ENCODE peak calls at places on chromosomes 4 and X, in five cellular contexts. One of them, this sample, is unnamed.

GRCh38 chrX:151402719-151403390 is 5.8 kb downstream of the VMA21 start:
- DNase-seq in GM23338: peak
- DNase-seq in CD8-positive, alpha-beta T cell: no peak
- DNase-seq in PC-3: no peak
- DNase-seq in heart right ventricle: peak
- DNase-seq in this sample: no peak

GRCh38 chr4:152501846-152502536 is 33.9 kb downstream of the FBXW7 start:
- DNase-seq in GM23338: no peak
- DNase-seq in CD8-positive, alpha-beta T cell: no peak
- DNase-seq in PC-3: no peak
- DNase-seq in heart right ventricle: no peak
- DNase-seq in this sample: no peak

GRCh38 chr4:41176357-41176756 is 38.0 kb downstream of the APBB2 start:
- DNase-seq in GM23338: no peak
- DNase-seq in CD8-positive, alpha-beta T cell: no peak
- DNase-seq in PC-3: peak
- DNase-seq in heart right ventricle: no peak
- DNase-seq in this sample: no peak

GRCh38 chrX:111868726-111869638 is 7.0 kb upstream of the TRPC5OS start:
- DNase-seq in GM23338: no peak
- DNase-seq in CD8-positive, alpha-beta T cell: no peak
- DNase-seq in PC-3: peak
- DNase-seq in heart right ventricle: no peak
- DNase-seq in this sample: no peak

GRCh38 chrX:115255003-115255402 is 21.1 kb upstream of the LRCH2 start:
- DNase-seq in GM23338: no peak
- DNase-seq in CD8-positive, alpha-beta T cell: no peak
- DNase-seq in PC-3: no peak
- DNase-seq in heart right ventricle: no peak
- DNase-seq in this sample: no peak

GRCh38 chrX:108299101-108299591 is 139.1 kb downstream of the COL4A6 start:
- DNase-seq in GM23338: peak
- DNase-seq in CD8-positive, alpha-beta T cell: no peak
- DNase-seq in PC-3: no peak
- DNase-seq in heart right ventricle: no peak
- DNase-seq in this sample: no peak

GRCh38 chrX:100636321-100636991 is at the start of gene TSPAN6:
- DNase-seq in GM23338: peak
- DNase-seq in CD8-positive, alpha-beta T cell: peak
- DNase-seq in PC-3: peak
- DNase-seq in heart right ventricle: peak
- DNase-seq in this sample: peak

GRCh38 chrX:110241816-110242215 is 76.1 kb downstream of the AMMECR1 start:
- DNase-seq in GM23338: no peak
- DNase-seq in CD8-positive, alpha-beta T cell: no peak
- DNase-seq in PC-3: peak
- DNase-seq in heart right ventricle: no peak
- DNase-seq in this sample: no peak

GRCh38 chrX:8971116-8971515 is 62.8 kb downstream of the FAM9B start:
- DNase-seq in GM23338: peak
- DNase-seq in CD8-positive, alpha-beta T cell: no peak
- DNase-seq in PC-3: peak
- DNase-seq in heart right ventricle: no peak
- DNase-seq in this sample: no peak

GRCh38 chrX:69136546-69137331 is 28.5 kb downstream of the PJA1 start:
- DNase-seq in GM23338: peak
- DNase-seq in CD8-positive, alpha-beta T cell: no peak
- DNase-seq in PC-3: no peak
- DNase-seq in heart right ventricle: peak
- DNase-seq in this sample: no peak

GRCh38 chr4:93828830-93829530 is 427 bp downstream of the ATOH1 start:
- DNase-seq in GM23338: peak
- DNase-seq in CD8-positive, alpha-beta T cell: no peak
- DNase-seq in PC-3: no peak
- DNase-seq in heart right ventricle: peak
- DNase-seq in this sample: no peak

GRCh38 chr4:104591505-104591904 is 96.8 kb upstream of the CXXC4 start:
- DNase-seq in GM23338: peak
- DNase-seq in CD8-positive, alpha-beta T cell: no peak
- DNase-seq in PC-3: no peak
- DNase-seq in heart right ventricle: peak
- DNase-seq in this sample: no peak

GRCh38 chr4:680091-680490 is 5.7 kb downstream of the MYL5 start:
- DNase-seq in GM23338: no peak
- DNase-seq in CD8-positive, alpha-beta T cell: no peak
- DNase-seq in PC-3: no peak
- DNase-seq in heart right ventricle: no peak
- DNase-seq in this sample: no peak

GRCh38 chr4:2898001-2898400 is 54.4 kb downstream of the ADD1 start:
- DNase-seq in GM23338: no peak
- DNase-seq in CD8-positive, alpha-beta T cell: no peak
- DNase-seq in PC-3: no peak
- DNase-seq in heart right ventricle: no peak
- DNase-seq in this sample: no peak

GRCh38 chrX:41118156-41118555 is 32.9 kb downstream of the USP9X start:
- DNase-seq in GM23338: no peak
- DNase-seq in CD8-positive, alpha-beta T cell: no peak
- DNase-seq in PC-3: no peak
- DNase-seq in heart right ventricle: no peak
- DNase-seq in this sample: no peak

GRCh38 chr4:13917010-13917409 is 289.5 kb upstream of the BOD1L1 start:
- DNase-seq in GM23338: no peak
- DNase-seq in CD8-positive, alpha-beta T cell: no peak
- DNase-seq in PC-3: no peak
- DNase-seq in heart right ventricle: no peak
- DNase-seq in this sample: no peak

GRCh38 chr4:176641237-176641636 is 151.5 kb downstream of the VEGFC start:
- DNase-seq in GM23338: no peak
- DNase-seq in CD8-positive, alpha-beta T cell: no peak
- DNase-seq in PC-3: no peak
- DNase-seq in heart right ventricle: no peak
- DNase-seq in this sample: no peak

GRCh38 chr4:101014417-101014816 is 332.9 kb downstream of the PPP3CA start:
- DNase-seq in GM23338: no peak
- DNase-seq in CD8-positive, alpha-beta T cell: no peak
- DNase-seq in PC-3: no peak
- DNase-seq in heart right ventricle: no peak
- DNase-seq in this sample: no peak

GRCh38 chrX:30665471-30665870 is 12.2 kb downstream of the GK start:
- DNase-seq in GM23338: no peak
- DNase-seq in CD8-positive, alpha-beta T cell: no peak
- DNase-seq in PC-3: no peak
- DNase-seq in heart right ventricle: no peak
- DNase-seq in this sample: no peak

GRCh38 chrX:152817082-152817744 is 13.3 kb downstream of the CETN2 start:
- DNase-seq in GM23338: peak
- DNase-seq in CD8-positive, alpha-beta T cell: no peak
- DNase-seq in PC-3: peak
- DNase-seq in heart right ventricle: no peak
- DNase-seq in this sample: no peak

GRCh38 chr4:155571184-155571944 is 95.3 kb upstream of the GUCY1A1 start:
- DNase-seq in GM23338: no peak
- DNase-seq in CD8-positive, alpha-beta T cell: no peak
- DNase-seq in PC-3: no peak
- DNase-seq in heart right ventricle: no peak
- DNase-seq in this sample: no peak

GRCh38 chrX:85381602-85382001 is 2.1 kb upstream of the POF1B start:
- DNase-seq in GM23338: no peak
- DNase-seq in CD8-positive, alpha-beta T cell: no peak
- DNase-seq in PC-3: no peak
- DNase-seq in heart right ventricle: no peak
- DNase-seq in this sample: no peak

GRCh38 chr4:140071806-140072205 is 82.2 kb downstream of the MAML3 start:
- DNase-seq in GM23338: no peak
- DNase-seq in CD8-positive, alpha-beta T cell: peak
- DNase-seq in PC-3: no peak
- DNase-seq in heart right ventricle: no peak
- DNase-seq in this sample: peak

GRCh38 chrX:49184294-49185061 is 1.7 kb downstream of the PRICKLE3 start:
- DNase-seq in GM23338: peak
- DNase-seq in CD8-positive, alpha-beta T cell: no peak
- DNase-seq in PC-3: peak
- DNase-seq in heart right ventricle: peak
- DNase-seq in this sample: peak

GRCh38 chrX:3232262-3232950 is 114.0 kb downstream of the MXRA5 start:
- DNase-seq in GM23338: no peak
- DNase-seq in CD8-positive, alpha-beta T cell: no peak
- DNase-seq in PC-3: no peak
- DNase-seq in heart right ventricle: no peak
- DNase-seq in this sample: no peak

GRCh38 chr4:785332-786073 is 40.4 kb downstream of the CPLX1 start:
- DNase-seq in GM23338: peak
- DNase-seq in CD8-positive, alpha-beta T cell: no peak
- DNase-seq in PC-3: no peak
- DNase-seq in heart right ventricle: no peak
- DNase-seq in this sample: no peak

GRCh38 chr4:74206088-74206826 is 48.3 kb downstream of the MTHFD2L start:
- DNase-seq in GM23338: no peak
- DNase-seq in CD8-positive, alpha-beta T cell: no peak
- DNase-seq in PC-3: no peak
- DNase-seq in heart right ventricle: no peak
- DNase-seq in this sample: no peak

GRCh38 chr4:85790582-85790981 is 315.6 kb downstream of the ARHGAP24 start:
- DNase-seq in GM23338: no peak
- DNase-seq in CD8-positive, alpha-beta T cell: no peak
- DNase-seq in PC-3: no peak
- DNase-seq in heart right ventricle: no peak
- DNase-seq in this sample: no peak

GRCh38 chr4:105189855-105190650 is 43.4 kb downstream of the TET2 start:
- DNase-seq in GM23338: no peak
- DNase-seq in CD8-positive, alpha-beta T cell: no peak
- DNase-seq in PC-3: no peak
- DNase-seq in heart right ventricle: no peak
- DNase-seq in this sample: no peak

GRCh38 chr4:41693629-41694028 is 54.9 kb downstream of the PHOX2B start:
- DNase-seq in GM23338: peak
- DNase-seq in CD8-positive, alpha-beta T cell: no peak
- DNase-seq in PC-3: peak
- DNase-seq in heart right ventricle: no peak
- DNase-seq in this sample: no peak

GRCh38 chrX:45767021-45767491 is 566.4 kb upstream of the DIPK2B start:
- DNase-seq in GM23338: no peak
- DNase-seq in CD8-positive, alpha-beta T cell: no peak
- DNase-seq in PC-3: peak
- DNase-seq in heart right ventricle: no peak
- DNase-seq in this sample: no peak

DNA sequence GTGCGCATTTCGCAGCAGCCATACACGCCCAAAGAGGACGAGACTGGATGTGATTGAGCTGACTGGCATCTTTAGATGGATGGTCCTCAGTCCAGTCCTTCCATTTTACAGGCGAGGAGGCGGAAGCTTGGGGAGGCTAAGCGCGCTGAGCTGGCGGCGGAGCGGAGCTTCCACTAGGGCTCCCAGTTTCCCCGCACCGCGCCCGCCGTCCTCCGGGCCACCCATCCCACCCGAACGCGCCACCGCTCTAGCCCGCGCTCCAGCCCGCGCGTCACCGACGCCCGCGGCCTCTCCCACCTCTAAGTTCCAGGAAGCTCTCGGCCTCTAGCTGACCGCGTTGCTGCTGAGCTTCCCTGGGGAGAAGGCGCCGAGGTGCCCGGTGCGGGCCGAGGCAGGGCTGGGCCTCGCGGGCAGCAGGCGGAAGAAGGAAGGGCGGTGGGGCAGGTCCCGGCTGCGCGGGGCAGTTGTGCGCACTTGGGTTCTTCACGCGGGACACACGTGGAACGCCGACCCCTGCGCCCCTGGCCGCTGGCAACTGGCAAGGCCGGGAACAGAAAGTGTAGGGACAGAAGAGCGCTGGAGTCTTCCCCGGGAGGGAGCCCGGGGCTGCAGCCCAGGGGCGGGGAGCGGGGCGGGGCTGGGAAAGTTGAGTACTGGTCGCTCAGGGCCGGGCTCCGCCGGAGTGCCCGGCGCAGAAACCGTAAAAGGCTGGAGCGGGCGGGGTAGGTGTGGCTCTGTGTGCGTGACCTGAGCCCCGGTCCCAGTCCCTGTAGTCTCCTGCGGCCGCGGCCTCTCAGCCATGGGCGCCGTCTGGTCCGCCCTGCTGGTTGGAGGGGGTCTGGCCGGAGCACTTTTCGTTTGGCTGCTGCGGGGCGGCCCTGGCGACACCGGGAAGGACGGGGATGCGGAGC is at the start of gene STBD1:
- DNase-seq in GM23338: peak
- DNase-seq in CD8-positive, alpha-beta T cell: no peak
- DNase-seq in PC-3: peak
- DNase-seq in heart right ventricle: peak
- DNase-seq in this sample: peak
- TF ChIP-seq CTCF in GM23338: no peak
- TF ChIP-seq CTCF in CD8-positive, alpha-beta T cell: no peak
- TF ChIP-seq CTCF in PC-3: no peak
- TF ChIP-seq CTCF in heart right ventricle: no peak
- TF ChIP-seq CTCF in this sample: no peak

GRCh38 chr4:30511751-30512150 is 208.4 kb upstream of the PCDH7 start:
- DNase-seq in GM23338: no peak
- DNase-seq in CD8-positive, alpha-beta T cell: no peak
- DNase-seq in PC-3: no peak
- DNase-seq in heart right ventricle: no peak
- DNase-seq in this sample: no peak
- H3K27ac ChIP-seq in GM23338: no peak
- H3K27ac ChIP-seq in CD8-positive, alpha-beta T cell: no peak
- H3K27ac ChIP-seq in PC-3: no peak
- H3K27ac ChIP-seq in heart right ventricle: no peak
- H3K27ac ChIP-seq in this sample: no peak

GRCh38 chr4:126778348-126778747 is 854.4 kb upstream of the INTU start:
- DNase-seq in GM23338: no peak
- DNase-seq in CD8-positive, alpha-beta T cell: no peak
- DNase-seq in PC-3: peak
- DNase-seq in heart right ventricle: no peak
- DNase-seq in this sample: no peak
- TF ChIP-seq CTCF in GM23338: no peak
- TF ChIP-seq CTCF in CD8-positive, alpha-beta T cell: no peak
- TF ChIP-seq CTCF in PC-3: no peak
- TF ChIP-seq CTCF in heart right ventricle: no peak
- TF ChIP-seq CTCF in this sample: no peak

DNA sequence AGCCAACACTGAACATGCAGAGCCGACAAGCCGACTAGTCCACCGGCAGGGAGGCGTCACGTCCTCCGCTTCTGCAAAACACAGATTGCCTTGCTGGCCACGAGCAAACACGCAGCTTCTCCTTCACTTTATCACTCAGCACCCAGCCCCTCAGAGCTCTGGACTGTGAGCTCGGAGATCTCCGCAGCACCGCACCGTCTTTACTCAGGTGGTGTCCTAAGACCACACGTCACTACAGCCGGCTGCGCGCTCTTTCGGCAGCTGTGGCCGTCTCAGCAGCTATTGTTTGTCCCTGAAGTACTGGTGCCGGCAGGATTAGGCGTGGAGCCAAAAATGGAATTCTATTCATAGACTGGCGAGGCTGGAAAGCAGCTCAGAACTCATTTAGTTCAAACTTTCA is 72.0 kb downstream of the FAT1 start:
- DNase-seq in GM23338: peak
- DNase-seq in CD8-positive, alpha-beta T cell: no peak
- DNase-seq in PC-3: no peak
- DNase-seq in heart right ventricle: peak
- DNase-seq in this sample: no peak
- H3K27ac ChIP-seq in GM23338: no peak
- H3K27ac ChIP-seq in CD8-positive, alpha-beta T cell: no peak
- H3K27ac ChIP-seq in PC-3: no peak
- H3K27ac ChIP-seq in heart right ventricle: peak
- H3K27ac ChIP-seq in this sample: no peak

GRCh38 chr4:39029752-39030694 is 2.2 kb downstream of the TMEM156 start:
- DNase-seq in GM23338: no peak
- DNase-seq in CD8-positive, alpha-beta T cell: no peak
- DNase-seq in PC-3: peak
- DNase-seq in heart right ventricle: no peak
- DNase-seq in this sample: no peak
- TF ChIP-seq CTCF in GM23338: no peak
- TF ChIP-seq CTCF in CD8-positive, alpha-beta T cell: no peak
- TF ChIP-seq CTCF in PC-3: no peak
- TF ChIP-seq CTCF in heart right ventricle: no peak
- TF ChIP-seq CTCF in this sample: no peak